ENCODE peak calls at places on chromosomes 3 and 15, in nine cellular contexts. R, B, D, A, Y, U, F, N and M are unnamed samples.

GRCh38 chr3:120568624-120569023 is 27.5 kb upstream of the NDUFB4 start:
- DNase-seq in Y (no peak), D (no peak), R (no peak), N (no peak), U (no peak), A (no peak), B (no peak), F (no peak), M (no peak)

GRCh38 chr3:71998995-71999673 is 214.2 kb upstream of the PROK2 start:
- DNase-seq in U (no peak), B (no peak), R (no peak), F (peak; percentile 87), A (no peak), D (no peak), Y (peak; percentile 26), N (no peak), M (no peak)

GRCh38 chr3:18445421-18446066 is 20.4 kb upstream of the SATB1 start:
- DNase-seq in B (peak; percentile 41), Y (no peak), N (no peak), U (peak; percentile 80), D (no peak), F (no peak), A (no peak), R (no peak), M (peak; percentile 8)

GRCh38 chr3:30282052-30282708 is 324.2 kb upstream of the TGFBR2 start:
- DNase-seq in N (peak; percentile 6), A (no peak), F (peak; percentile 64), D (no peak), Y (peak; percentile 51), U (no peak), B (no peak), R (no peak), M (no peak)

GRCh38 chr15:47466357-47466756 is 250.9 kb upstream of the SEMA6D start:
- DNase-seq in U (no peak), D (no peak), Y (no peak), F (peak; percentile 64), A (no peak), B (no peak), R (no peak), N (no peak), M (no peak)

GRCh38 chr15:66674756-66675155 is 27.3 kb upstream of the SMAD6 start:
- DNase-seq in N (no peak), U (no peak), R (no peak), B (peak; percentile 38), D (no peak), Y (no peak), F (no peak), A (no peak), M (no peak)

GRCh38 chr3:15253023-15253697 is 47.1 kb downstream of the CAPN7 start:
- DNase-seq in B (no peak), U (no peak), N (no peak), D (no peak), A (no peak), Y (no peak), F (no peak), R (no peak), M (peak; percentile 40)

GRCh38 chr15:70154440-70155347 is 57.0 kb upstream of the TLE3 start:
- DNase-seq in Y (no peak), D (no peak), N (no peak), F (peak; percentile 82), R (no peak), A (peak; percentile 40), B (no peak), U (no peak), M (peak; percentile 82)

GRCh38 chr15:73686781-73687256 is 2.6 kb downstream of the CD276 start:
- DNase-seq in N (no peak), R (no peak), B (no peak), U (no peak), D (no peak), A (no peak), Y (peak; percentile 65), F (peak; percentile 90), M (peak; percentile 33)

GRCh38 chr3:117589454-117589853 is 879.9 kb downstream of the TUSC7 start:
- DNase-seq in N (no peak), B (no peak), U (no peak), A (no peak), F (no peak), D (no peak), R (no peak), Y (no peak), M (no peak)

GRCh38 chr15:75750261-75751050 is 37.8 kb upstream of the CSPG4 start:
- DNase-seq in Y (no peak), F (no peak), A (no peak), B (no peak), R (no peak), D (no peak), U (no peak), N (no peak), M (no peak)

GRCh38 chr3:29914861-29915524 is 634.1 kb downstream of the RBMS3 start:
- DNase-seq in R (no peak), B (no peak), D (no peak), F (peak; percentile 63), U (no peak), N (no peak), A (no peak), Y (no peak), M (no peak)

GRCh38 chr3:108008931-108009635 is 81.7 kb downstream of the CD47 start:
- DNase-seq in Y (peak; percentile 56), D (no peak), R (no peak), A (no peak), N (no peak), B (no peak), F (no peak), U (no peak), M (peak; percentile 18)

GRCh38 chr3:4351164-4351855 is 48.1 kb downstream of the SETMAR start:
- DNase-seq in F (peak; percentile 37), U (no peak), A (no peak), N (no peak), Y (no peak), R (no peak), B (no peak), D (no peak), M (no peak)

GRCh38 chr15:49887604-49888340 is 231.3 kb downstream of the ATP8B4 start:
- DNase-seq in A (no peak), R (no peak), D (no peak), Y (no peak), B (no peak), N (no peak), U (no peak), F (peak; percentile 47), M (no peak)

GRCh38 chr3:171614318-171614967 is 154.2 kb upstream of the TNIK start:
- DNase-seq in A (no peak), D (no peak), U (no peak), B (no peak), R (no peak), Y (no peak), F (peak; percentile 8), N (no peak), M (peak; percentile 23)

GRCh38 chr3:125116311-125117069 is 60.7 kb upstream of the HEG1 start:
- DNase-seq in N (no peak), Y (no peak), U (no peak), A (no peak), F (peak; percentile 77), B (no peak), R (no peak), D (no peak), M (no peak)

GRCh38 chr3:127491909-127492308 is 98.6 kb downstream of the TPRA1 start:
- DNase-seq in B (no peak), F (no peak), U (no peak), Y (no peak), N (no peak), A (no peak), R (no peak), D (no peak), M (no peak)

GRCh38 chr3:29348311-29348710 is 67.4 kb downstream of the RBMS3 start:
- DNase-seq in A (no peak), Y (no peak), D (no peak), R (no peak), U (no peak), F (no peak), N (no peak), B (no peak), M (no peak)

GRCh38 chr3:58424613-58425012 is 9.0 kb downstream of the PDHB start:
- DNase-seq in R (no peak), N (no peak), F (no peak), A (no peak), D (no peak), B (no peak), Y (no peak), U (no peak), M (no peak)

GRCh38 chr3:80014576-80014975 is 246.8 kb upstream of the ROBO1 start:
- DNase-seq in Y (no peak), B (no peak), U (no peak), R (no peak), D (no peak), A (no peak), N (no peak), F (no peak), M (no peak)
- H3K27ac ChIP-seq in Y (no peak overlapping the region), B (no peak overlapping the region), U (no peak overlapping the region), R (no peak overlapping the region), D (no peak overlapping the region), A (no peak overlapping the region), N (no peak overlapping the region), F (no peak overlapping the region), M (no peak overlapping the region)

GRCh38 chr15:93018574-93018973 is 70.4 kb downstream of the RGMA start:
- DNase-seq in N (no peak), F (peak; percentile 17), A (no peak), R (no peak), D (no peak), Y (no peak), B (no peak), U (no peak), M (no peak)
- TF ChIP-seq CTCF in N (no peak), F (no peak), A (peak; percentile 24), R (no peak), D (no peak), Y (peak; percentile 37), B (no peak), U (no peak), M (peak; percentile 40)

DNA sequence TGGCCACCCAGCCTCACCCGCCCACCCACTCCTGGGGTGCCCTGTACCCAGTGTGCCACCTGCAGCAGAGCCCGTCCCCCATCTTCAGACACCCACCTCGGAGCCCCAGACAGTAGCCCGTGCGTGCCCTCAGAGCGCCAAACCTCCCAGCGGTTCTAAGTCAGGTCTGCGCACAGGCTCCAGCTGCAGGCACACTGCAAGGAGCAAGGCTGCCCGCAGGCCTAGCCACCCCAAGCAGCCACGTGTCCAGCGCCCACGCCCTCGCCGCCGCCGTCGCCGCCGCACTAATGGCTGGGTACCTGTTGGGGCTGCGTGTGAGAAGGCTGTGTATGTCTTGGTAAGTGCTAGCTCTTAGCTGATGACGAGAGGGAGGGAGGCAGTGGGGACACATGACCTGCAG is 8.8 kb upstream of the CHST14 start:
- DNase-seq in B (no peak), U (no peak), A (no peak), Y (no peak), D (no peak), F (no peak), R (no peak), N (no peak), M (no peak)
- H3K9me3 ChIP-seq in B (no peaks in the 10 kb centered on the region), U (no peaks in the 10 kb centered on the region), A (no peaks in the 10 kb centered on the region), Y (no peaks in the 10 kb centered on the region), D (no peaks in the 10 kb centered on the region), F (no peaks in the 10 kb centered on the region), R (no peaks in the 10 kb centered on the region), N (no peaks in the 10 kb centered on the region), M (no peaks in the 10 kb centered on the region)

DNA sequence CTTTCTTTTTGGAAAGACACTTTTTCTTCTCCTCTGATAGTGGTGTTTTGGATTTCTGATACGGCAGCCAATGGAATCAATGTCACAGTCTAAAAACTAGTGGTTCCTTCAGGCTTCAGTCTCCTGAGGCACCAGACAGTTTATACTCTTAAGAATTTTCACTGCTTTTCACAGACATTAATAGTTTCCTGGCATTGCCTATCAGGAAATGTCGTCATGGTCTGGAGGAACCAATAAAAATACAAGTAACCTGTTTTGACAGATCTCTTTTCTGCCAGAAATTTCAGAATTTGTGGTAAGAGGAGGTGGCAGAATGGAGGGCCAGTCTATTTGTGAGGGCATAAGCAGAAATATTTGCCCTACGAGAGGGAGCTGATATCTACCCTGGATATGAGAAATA is 44.8 kb downstream of the FILIP1L start:
- DNase-seq in B (no peak), Y (no peak), F (no peak), A (no peak), N (no peak), D (no peak), R (no peak), U (no peak), M (no peak)
- H3K27ac ChIP-seq in B (no peak overlapping the region), Y (no peak overlapping the region), F (no peak overlapping the region), A (peak overlapping the region; percentile 12), N (peak overlapping the region; percentile 85), D (peak overlapping the region; percentile 52), R (no peak overlapping the region), U (no peak overlapping the region), M (no peak overlapping the region)